ENCODE peak calls at places on chromosomes 3 and 15, in six cellular contexts. Q is thoracic aorta; R is IMR-90; V is cardiac fibroblast; E is CD8-positive, alpha-beta T cell; C is lung. D is an unnamed sample.

GRCh38 chr3:13492048-13492447 is 11.9 kb downstream of the HDAC11 start:
- DNase-seq in E (no peak), V (no peak), R (no peak), C (no peak), Q (no peak), D (no peak)

GRCh38 chr3:159762238-159762637 is 226.4 kb upstream of the IL12A start:
- DNase-seq in Q (no peak), C (no peak), V (no peak), R (no peak), E (no peak), D (no peak)

GRCh38 chr15:82832601-82833209 is 23.3 kb downstream of the WHAMM start:
- DNase-seq in C (no peak), Q (no peak), V (peak), E (no peak), R (peak), D (peak)

GRCh38 chr3:24235121-24235520 is 259.5 kb downstream of the THRB start:
- DNase-seq in V (no peak), R (peak), E (no peak), Q (no peak), C (no peak), D (no peak)

GRCh38 chr3:143849854-143850549 is 1.7 kb upstream of the SLC9A9 start:
- DNase-seq in V (peak), E (no peak), C (no peak), R (peak), Q (no peak), D (no peak)

GRCh38 chr3:52367891-52368880 is 52.1 kb downstream of the DNAH1 start:
- DNase-seq in E (no peak), Q (no peak), V (no peak), C (no peak), R (no peak), D (no peak)

GRCh38 chr3:39065197-39065596 is 13.4 kb downstream of the WDR48 start:
- DNase-seq in Q (no peak), R (peak), E (no peak), V (peak), C (no peak), D (peak)

GRCh38 chr3:10377148-10377725 is 56.3 kb upstream of the SEC13 start:
- DNase-seq in R (no peak), V (no peak), Q (no peak), E (no peak), C (no peak), D (no peak)

GRCh38 chr15:65027593-65027992 is 1.8 kb downstream of the MTFMT start:
- DNase-seq in Q (no peak), E (no peak), C (no peak), R (no peak), V (no peak), D (no peak)

GRCh38 chr15:65028338-65028737 is 1.1 kb downstream of the MTFMT start:
- DNase-seq in R (no peak), E (no peak), Q (no peak), C (no peak), V (no peak), D (no peak)

GRCh38 chr15:65029736-65030208 is 333 bp upstream of the MTFMT start:
- DNase-seq in V (no peak), Q (no peak), E (no peak), R (no peak), C (no peak), D (no peak)

GRCh38 chr15:65026756-65027155 is 2.7 kb downstream of the MTFMT start:
- DNase-seq in R (no peak), C (no peak), V (no peak), Q (no peak), E (no peak), D (no peak)

DNA sequence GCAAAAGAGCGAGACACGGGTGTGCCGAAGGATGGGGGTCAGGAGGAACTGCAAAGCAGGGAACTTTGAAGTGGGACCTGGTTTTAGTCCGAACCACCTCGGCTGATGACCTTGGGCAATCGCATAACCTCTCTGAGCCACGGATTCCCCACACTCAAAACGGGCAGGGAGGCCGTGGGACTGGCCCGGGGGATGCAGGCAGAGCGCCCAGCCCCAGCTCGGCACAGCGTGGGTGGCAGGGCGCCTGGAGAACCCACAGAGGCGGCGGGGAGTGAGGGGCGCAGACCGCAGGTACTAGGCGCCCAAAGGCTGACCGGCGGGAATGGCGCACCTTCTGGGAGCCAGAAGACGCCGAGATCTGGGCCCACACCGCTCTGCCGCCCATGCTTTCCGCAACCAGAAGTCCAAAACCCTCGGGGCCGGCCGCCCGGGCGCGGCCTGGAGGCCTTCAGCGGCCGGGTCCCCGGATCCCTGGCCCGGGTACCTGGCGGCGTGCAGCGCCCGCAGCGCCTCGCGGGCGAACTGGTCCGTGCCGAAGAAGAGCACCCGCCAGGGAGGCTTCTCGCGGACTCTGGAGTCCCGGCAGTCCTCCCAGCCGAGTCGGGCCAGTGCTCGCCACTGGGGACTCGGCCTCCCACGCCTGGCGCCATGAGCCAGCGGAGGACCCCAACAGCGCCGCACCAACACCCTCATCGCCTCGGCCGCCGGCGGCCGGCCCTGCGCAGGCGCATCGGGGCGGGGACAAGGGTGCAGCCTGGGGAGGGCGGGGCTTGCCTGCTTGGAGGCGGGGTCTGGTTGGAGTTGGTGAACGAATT is at the start of gene MTFMT:
- DNase-seq in E (peak), V (peak), C (peak), R (peak), Q (peak), D (peak)
- TF ChIP-seq CTCF in E (no peak), V (no peak), C (no peak), R (no peak), Q (peak), D (no peak)

DNA sequence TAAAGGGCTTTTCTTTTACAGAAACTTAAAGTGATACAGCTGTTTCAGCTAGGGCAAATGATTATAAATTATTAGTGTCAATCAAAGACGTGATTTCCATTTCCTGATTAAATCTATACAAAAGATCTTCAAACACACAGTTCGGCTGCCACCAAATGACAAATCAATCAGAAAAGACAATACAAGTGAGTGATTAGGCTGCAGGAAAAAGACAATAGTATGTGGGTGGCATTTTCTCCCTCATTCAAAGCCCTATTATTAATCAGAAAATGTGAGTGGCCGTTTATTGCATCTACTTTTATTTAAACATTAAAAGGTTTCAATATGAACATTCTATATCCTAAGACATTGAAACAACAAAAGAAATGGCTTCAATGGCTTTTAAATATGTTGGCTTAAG is 895.6 kb upstream of the ROBO1 start:
- DNase-seq in E (no peak), C (no peak), Q (no peak), V (no peak), R (no peak), D (no peak)
- TF ChIP-seq CTCF in E (no peak), C (no peak), Q (no peak), V (no peak), R (no peak), D (no peak)

DNA sequence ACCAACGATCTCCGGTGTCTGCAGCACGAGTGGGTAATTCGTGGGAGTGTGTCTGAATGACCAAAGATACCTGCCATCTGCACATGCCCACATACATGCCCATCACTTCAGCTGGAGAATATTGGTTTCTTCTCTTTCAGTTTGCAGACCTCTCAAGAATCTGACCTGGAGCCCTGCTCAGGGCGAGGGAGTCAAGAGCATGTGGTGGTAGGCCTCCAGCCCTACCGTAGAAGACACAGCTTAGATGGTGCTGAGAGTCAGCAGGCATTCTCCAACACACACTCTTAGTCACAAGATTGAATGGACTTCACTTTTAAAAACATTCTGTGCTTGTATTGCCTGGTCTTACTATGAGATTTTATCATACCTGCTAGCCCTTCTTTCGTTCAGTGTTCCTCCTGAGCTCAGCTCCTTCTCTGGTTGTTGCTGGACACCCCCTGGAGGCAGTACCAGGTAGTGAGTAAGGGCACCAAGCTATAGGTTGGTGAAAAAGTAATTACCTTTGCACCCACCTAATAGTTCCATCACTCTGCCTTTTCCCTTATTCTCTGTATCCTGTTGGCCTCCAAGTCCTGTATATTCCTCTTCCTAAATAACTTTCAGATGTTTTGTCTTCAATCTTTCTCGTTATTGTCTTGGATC is 252.0 kb downstream of the CACNA2D3 start:
- DNase-seq in C (no peak), E (no peak), Q (no peak), R (no peak), V (peak), D (peak)
- TF ChIP-seq CTCF in C (no peak), E (no peak), Q (peak), R (peak), V (peak), D (peak)

GRCh38 chr3:37465174-37465573 is 290.8 kb upstream of the LRRFIP2 start:
- DNase-seq in R (no peak), C (no peak), E (no peak), Q (no peak), V (no peak), D (no peak)
- TF ChIP-seq CTCF in R (no peak), C (no peak), E (no peak), Q (no peak), V (no peak), D (no peak)

GRCh38 chr15:57734860-57735259 is 28.3 kb downstream of the POLR2M start:
- DNase-seq in Q (no peak), V (no peak), E (no peak), R (no peak), C (no peak), D (no peak)

GRCh38 chr15:57735891-57736290 is 29.4 kb downstream of the POLR2M start:
- DNase-seq in V (no peak), C (no peak), E (no peak), Q (no peak), R (no peak), D (no peak)

GRCh38 chr15:57736591-57736990 is 30.1 kb downstream of the POLR2M start:
- DNase-seq in Q (no peak), R (no peak), V (no peak), C (no peak), E (no peak), D (no peak)

GRCh38 chr15:57732526-57733331 is 26.2 kb downstream of the POLR2M start:
- DNase-seq in E (no peak), V (peak), C (peak), Q (no peak), R (peak), D (peak)

GRCh38 chr15:57735406-57735805 is 28.9 kb downstream of the POLR2M start:
- DNase-seq in V (no peak), E (no peak), C (no peak), Q (no peak), R (no peak), D (no peak)
- TF ChIP-seq CTCF in V (no peak), E (no peak), C (no peak), Q (no peak), R (no peak), D (no peak)

DNA sequence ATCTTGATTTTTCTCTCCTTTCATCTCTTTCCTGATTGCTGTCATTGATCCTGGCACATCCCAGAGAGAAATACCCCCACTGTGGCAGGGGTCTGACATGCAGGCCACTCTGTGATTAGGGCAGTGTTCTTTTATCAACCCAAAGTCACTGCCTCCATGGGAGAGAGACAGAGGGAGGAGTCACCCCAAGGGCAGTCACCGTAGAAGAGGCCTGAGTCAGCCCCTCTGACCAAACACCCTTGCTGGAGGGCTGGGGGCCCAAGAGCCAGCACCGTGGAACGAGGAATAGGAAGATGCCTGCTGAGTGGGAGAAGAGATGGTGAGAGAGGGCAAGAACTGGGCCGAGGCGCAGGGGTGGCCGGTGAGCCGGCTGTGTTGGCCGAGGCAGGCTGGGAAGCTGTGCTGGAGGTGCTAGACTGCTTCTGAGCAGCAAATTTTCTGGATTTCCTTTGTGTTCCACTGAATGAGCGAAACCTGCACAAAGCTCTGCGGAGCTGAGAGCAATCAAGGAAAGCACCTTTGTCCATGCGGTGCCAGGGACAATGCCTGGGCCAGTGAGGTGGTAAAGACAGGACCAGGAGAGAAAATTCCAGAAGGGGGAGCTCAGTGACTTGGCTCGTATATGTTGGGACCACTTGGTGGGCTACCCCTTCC is 103.8 kb downstream of the ADCY5 start:
- DNase-seq in E (no peak), Q (no peak), C (no peak), R (no peak), V (no peak), D (no peak)
- TF ChIP-seq CTCF in E (no peak), Q (no peak), C (no peak), R (no peak), V (no peak), D (no peak)

DNA sequence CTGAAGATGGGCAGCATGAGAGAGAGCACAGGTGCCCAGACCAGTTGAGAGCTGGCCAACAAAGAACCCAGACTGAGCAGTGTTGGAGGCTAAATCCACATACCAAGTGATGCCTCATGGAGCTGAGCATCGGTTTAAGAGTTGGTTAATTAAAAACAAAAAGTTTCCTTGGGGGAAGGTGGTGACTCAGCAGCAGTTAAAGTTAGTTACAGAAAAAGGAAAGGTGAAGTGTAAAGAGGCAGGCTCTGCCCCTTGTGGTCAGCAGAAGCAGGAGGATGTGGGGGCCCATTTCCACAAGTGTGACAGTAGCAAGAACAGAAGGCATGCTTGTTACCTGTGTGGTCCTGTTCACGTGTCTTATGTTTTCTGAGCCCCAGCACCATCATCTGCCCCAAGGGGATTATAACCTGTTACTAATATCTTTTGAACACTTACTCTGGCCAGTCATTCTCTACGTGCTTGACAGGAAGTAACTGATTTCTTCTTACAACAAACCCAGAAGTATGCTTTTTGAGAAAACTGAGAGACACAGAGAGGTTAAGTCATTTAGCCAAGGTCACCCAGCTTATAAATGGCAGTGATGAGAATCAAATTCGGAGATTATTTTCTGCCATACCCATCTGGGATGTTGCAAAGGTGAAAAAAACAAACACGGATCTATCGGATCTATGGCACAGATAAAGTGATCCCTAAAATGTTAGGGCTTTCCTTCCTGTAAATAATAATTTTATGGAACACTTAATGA is 91.0 kb downstream of the EPHB1 start:
- DNase-seq in R (no peak), C (no peak), E (no peak), V (no peak), Q (no peak), D (peak)
- TF ChIP-seq CTCF in R (no peak), C (no peak), E (no peak), V (no peak), Q (no peak), D (peak)

GRCh38 chr15:89822951-89823701 is 8.5 kb upstream of the ANPEP start:
- DNase-seq in E (no peak), R (peak), V (peak), Q (no peak), C (no peak), D (no peak)

GRCh38 chr15:89822611-89822950 is 7.9 kb upstream of the ANPEP start:
- DNase-seq in Q (no peak), C (no peak), R (no peak), E (no peak), V (no peak), D (no peak)

GRCh38 chr15:89825264-89825940 is 10.8 kb upstream of the ANPEP start:
- DNase-seq in E (no peak), C (no peak), R (no peak), V (no peak), Q (no peak), D (no peak)

GRCh38 chr15:89823836-89824606 is 9.4 kb upstream of the ANPEP start:
- DNase-seq in Q (no peak), R (no peak), C (no peak), V (no peak), E (no peak), D (no peak)

GRCh38 chr15:89824607-89824867 is 9.9 kb upstream of the ANPEP start:
- DNase-seq in V (no peak), C (no peak), Q (no peak), E (no peak), R (no peak), D (no peak)
- TF ChIP-seq CTCF in V (no peak), C (no peak), Q (no peak), E (no peak), R (no peak), D (no peak)

GRCh38 chr3:76684946-76685345 is 355.0 kb upstream of the ROBO2 start:
- DNase-seq in E (no peak), C (no peak), V (no peak), Q (no peak), R (no peak), D (no peak)

GRCh38 chr3:76683256-76683655 is 356.6 kb upstream of the ROBO2 start:
- DNase-seq in Q (no peak), C (no peak), R (no peak), E (no peak), V (no peak), D (no peak)

DNA sequence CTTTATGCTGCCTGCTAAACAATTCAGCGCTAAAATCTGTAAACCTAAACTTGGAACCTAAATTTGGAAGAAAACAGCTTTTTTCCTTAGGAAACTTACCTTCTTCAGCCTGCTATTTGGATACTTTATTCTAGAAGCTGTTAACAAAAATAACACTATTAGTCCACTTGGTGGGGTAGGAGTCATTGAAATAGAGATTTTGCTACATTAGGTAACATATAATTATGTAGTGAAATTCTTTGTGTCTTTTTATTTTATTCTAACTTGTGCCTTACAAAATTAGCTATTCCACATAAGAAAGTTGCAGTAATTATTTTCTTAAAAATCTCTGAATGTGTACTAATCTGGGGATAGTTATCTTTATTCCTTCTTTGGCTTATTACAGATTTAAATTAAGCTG is 360.4 kb upstream of the ROBO2 start:
- DNase-seq in E (no peak), R (no peak), Q (no peak), C (no peak), V (no peak), D (no peak)
- TF ChIP-seq CTCF in E (no peak), R (no peak), Q (no peak), C (no peak), V (no peak), D (no peak)

D was measured in GM13977.